ENCODE peak calls at places on chromosomes 2 and 18, in ten cellular contexts. D is cardiac septum; O is RWPE1; G is COLO829; L is cardiac fibroblast; F is mucosa of gallbladder; Q is GM06990; J is AG10803; U is GM23338; S is stimulated activated naive CD8-positive, alpha-beta T cell treated with anti-CD3 and anti-CD28 coated beads, Interleukin-15, amount 100 ng/mL, for 72 hours. P is an unnamed sample.

GRCh38 chr2:98608962-98609604 is 694 bp downstream of the UNC50 start:
- DNase-seq in J (peak), L (peak), U (peak), F (no peak), S (no peak), O (no peak), G (peak), D (no peak), Q (no peak), P (no peak)

GRCh38 chr2:160868891-160869290 is 291.3 kb upstream of the TANK start:
- DNase-seq in L (peak), O (no peak), D (no peak), J (peak), U (no peak), G (no peak), F (no peak), Q (no peak), S (no peak), P (no peak)

GRCh38 chr2:36355157-36355889 is at the start of gene CRIM1:
- DNase-seq in Q (peak), D (peak), L (peak), J (peak), O (peak), G (no peak), U (peak), F (peak), S (peak), P (no peak)

GRCh38 chr2:97935719-97936161 is 60.0 kb downstream of the TMEM131 start:
- DNase-seq in J (peak), G (no peak), Q (no peak), D (no peak), O (no peak), L (peak), U (peak), S (no peak), F (no peak), P (no peak)

GRCh38 chr2:161388146-161388779 is 27.8 kb upstream of the TBR1 start:
- DNase-seq in O (no peak), Q (no peak), S (no peak), L (no peak), J (no peak), G (no peak), U (no peak), F (no peak), D (no peak), P (no peak)

GRCh38 chr2:232406556-232407310 is at the start of gene ALPG:
- DNase-seq in J (no peak), L (no peak), S (no peak), O (no peak), Q (no peak), F (no peak), U (peak), G (no peak), D (no peak), P (no peak)

GRCh38 chr18:23131693-23132319 is 3.5 kb upstream of the CABLES1 start:
- DNase-seq in D (no peak), J (peak), G (peak), U (peak), F (peak), O (peak), Q (no peak), L (peak), S (peak), P (peak)

GRCh38 chr2:136219341-136219740 is 101.4 kb upstream of the CXCR4 start:
- DNase-seq in F (no peak), D (no peak), L (no peak), G (no peak), O (no peak), S (no peak), Q (no peak), U (no peak), J (no peak), P (no peak)

GRCh38 chr2:241803387-241804325 is 5.3 kb upstream of the NEU4 start:
- DNase-seq in F (no peak), L (peak), J (peak), D (no peak), O (peak), U (peak), S (peak), G (no peak), Q (peak), P (no peak)

GRCh38 chr2:219350215-219350937 is 17.8 kb upstream of the RESP18 start:
- DNase-seq in O (no peak), J (peak), S (no peak), F (no peak), U (no peak), G (no peak), L (peak), Q (no peak), D (no peak), P (no peak)

GRCh38 chr2:52919668-52920067 is 847.9 kb upstream of the CHAC2 start:
- DNase-seq in Q (no peak), O (no peak), F (no peak), D (no peak), G (no peak), U (no peak), L (no peak), J (no peak), S (no peak), P (no peak)

GRCh38 chr18:78713064-78713463 is 266.6 kb upstream of the SALL3 start:
- DNase-seq in O (peak), Q (no peak), J (no peak), S (no peak), L (no peak), U (peak), G (no peak), F (no peak), D (no peak), P (no peak)

GRCh38 chr2:103179800-103180199 is 418.0 kb downstream of the TMEM182 start:
- DNase-seq in U (no peak), G (no peak), O (no peak), L (no peak), Q (no peak), J (no peak), F (peak), D (no peak), S (no peak), P (no peak)

GRCh38 chr2:190467575-190468083 is 59.5 kb downstream of the MFSD6 start:
- DNase-seq in S (no peak), D (no peak), O (no peak), U (no peak), L (peak), F (no peak), J (peak), Q (no peak), G (no peak), P (no peak)

GRCh38 chr18:2794159-2794558 is 52.6 kb upstream of the EMILIN2 start:
- DNase-seq in O (no peak), S (no peak), Q (no peak), U (peak), D (no peak), F (no peak), G (no peak), J (no peak), L (no peak), P (no peak)

GRCh38 chr2:2050321-2050905 is 280.7 kb downstream of the MYT1L start:
- DNase-seq in O (no peak), J (no peak), G (no peak), F (no peak), D (no peak), U (no peak), S (no peak), L (no peak), Q (no peak), P (no peak)

GRCh38 chr2:191677091-191677645 is 768 bp upstream of the NABP1 start:
- DNase-seq in D (peak), J (peak), U (peak), Q (peak), L (peak), S (peak), G (no peak), O (peak), F (peak), P (no peak)

GRCh38 chr2:36459725-36460137 is 104.2 kb downstream of the CRIM1 start:
- DNase-seq in S (no peak), Q (no peak), F (peak), U (peak), G (no peak), J (peak), L (peak), O (peak), D (no peak), P (no peak)

GRCh38 chr18:48785686-48786470 is 164.9 kb downstream of the SMAD7 start:
- DNase-seq in Q (no peak), S (no peak), O (no peak), U (no peak), F (no peak), G (no peak), J (no peak), D (peak), L (no peak), P (no peak)

GRCh38 chr2:114119846-114120348 is 230.0 kb downstream of the ACTR3 start:
- DNase-seq in S (no peak), G (no peak), L (no peak), F (no peak), U (no peak), O (no peak), Q (no peak), D (no peak), J (peak), P (no peak)

GRCh38 chr2:189092936-189093335 is 86.6 kb downstream of the COL5A2 start:
- DNase-seq in Q (no peak), J (peak), F (no peak), G (no peak), L (peak), O (no peak), U (no peak), D (no peak), S (no peak), P (no peak)

GRCh38 chr2:12330916-12331315 is 385.8 kb upstream of the TRIB2 start:
- DNase-seq in S (no peak), G (no peak), O (peak), U (no peak), L (peak), Q (no peak), J (peak), F (no peak), D (no peak), P (no peak)

GRCh38 chr2:188576657-188577056 is 285.0 kb downstream of the GULP1 start:
- DNase-seq in D (no peak), O (no peak), Q (no peak), G (no peak), J (peak), U (no peak), S (no peak), F (no peak), L (no peak), P (no peak)

GRCh38 chr2:36915627-36916026 is 50.7 kb downstream of the STRN start:
- DNase-seq in O (no peak), U (no peak), L (no peak), F (no peak), G (no peak), D (no peak), Q (no peak), J (no peak), S (no peak), P (no peak)

GRCh38 chr2:241891988-241892298 is 22.4 kb downstream of the RTP5 start:
- DNase-seq in U (no peak), F (no peak), S (no peak), Q (no peak), D (no peak), L (no peak), G (no peak), O (no peak), J (no peak), P (no peak)

GRCh38 chr18:75023473-75023872 is 185.5 kb downstream of the PTGR3 start:
- DNase-seq in D (no peak), S (no peak), U (no peak), F (no peak), L (no peak), J (no peak), O (no peak), G (no peak), Q (no peak), P (no peak)